ENCODE peak calls at places on chromosomes 6 and 20, in six cellular contexts. One of them, this sample, is unnamed.
A peak's percentile ranks its signal among the peaks of the same experiment; 100 is the strongest.

GRCh38 chr6:76876922-76877553 is 586.3 kb downstream of the HTR1B start:
- DNase-seq in sigmoid colon: no peak
- DNase-seq in prostate gland: peak; percentile 36
- DNase-seq in GM23338: peak; percentile 96
- DNase-seq in breast epithelium: no peak
- DNase-seq in stomach: peak; percentile 54
- DNase-seq in this sample: no peak

GRCh38 chr6:14118444-14118843 is 872 bp downstream of the CD83 start:
- DNase-seq in GM23338: no peak
- DNase-seq in stomach: no peak
- DNase-seq in prostate gland: no peak
- DNase-seq in sigmoid colon: no peak
- DNase-seq in breast epithelium: no peak
- DNase-seq in this sample: no peak

GRCh38 chr6:2931970-2932748 is 29.1 kb upstream of the SERPINB9 start:
- DNase-seq in GM23338: peak; percentile 95
- DNase-seq in breast epithelium: peak; percentile 75
- DNase-seq in prostate gland: peak; percentile 74
- DNase-seq in stomach: peak; percentile 90
- DNase-seq in sigmoid colon: peak; percentile 81
- DNase-seq in this sample: peak; percentile 60

GRCh38 chr6:12602342-12602741 is 114.2 kb upstream of the PHACTR1 start:
- DNase-seq in sigmoid colon: no peak
- DNase-seq in prostate gland: peak; percentile 10
- DNase-seq in breast epithelium: no peak
- DNase-seq in stomach: no peak
- DNase-seq in GM23338: no peak
- DNase-seq in this sample: no peak

GRCh38 chr20:7650081-7650480 is 290.2 kb downstream of the HAO1 start:
- DNase-seq in prostate gland: no peak
- DNase-seq in stomach: no peak
- DNase-seq in GM23338: no peak
- DNase-seq in breast epithelium: no peak
- DNase-seq in sigmoid colon: no peak
- DNase-seq in this sample: no peak

GRCh38 chr6:42460892-42461291 is 9.2 kb upstream of the TRERF1 start:
- DNase-seq in prostate gland: no peak
- DNase-seq in stomach: no peak
- DNase-seq in sigmoid colon: no peak
- DNase-seq in breast epithelium: no peak
- DNase-seq in GM23338: no peak
- DNase-seq in this sample: no peak

GRCh38 chr6:41226752-41227151 is 1.4 kb upstream of the TREML4 start:
- DNase-seq in GM23338: no peak
- DNase-seq in breast epithelium: no peak
- DNase-seq in sigmoid colon: no peak
- DNase-seq in prostate gland: no peak
- DNase-seq in stomach: no peak
- DNase-seq in this sample: no peak

GRCh38 chr6:21022343-21023107 is 488.3 kb downstream of the CDKAL1 start:
- DNase-seq in GM23338: peak; percentile 43
- DNase-seq in stomach: peak; percentile 78
- DNase-seq in sigmoid colon: no peak
- DNase-seq in prostate gland: peak; percentile 30
- DNase-seq in breast epithelium: no peak
- DNase-seq in this sample: no peak

GRCh38 chr6:84512396-84512795 is 252.0 kb downstream of the TBX18 start:
- DNase-seq in breast epithelium: no peak
- DNase-seq in stomach: no peak
- DNase-seq in sigmoid colon: no peak
- DNase-seq in GM23338: no peak
- DNase-seq in prostate gland: no peak
- DNase-seq in this sample: no peak

GRCh38 chr20:51563597-51564332 is 21.2 kb upstream of the NFATC2 start:
- DNase-seq in breast epithelium: no peak
- DNase-seq in sigmoid colon: peak; percentile 86
- DNase-seq in prostate gland: no peak
- DNase-seq in GM23338: peak; percentile 79
- DNase-seq in stomach: peak; percentile 37
- DNase-seq in this sample: no peak

GRCh38 chr6:13392462-13392861 is 64.1 kb upstream of the TBC1D7 start:
- DNase-seq in prostate gland: no peak
- DNase-seq in sigmoid colon: no peak
- DNase-seq in stomach: no peak
- DNase-seq in breast epithelium: no peak
- DNase-seq in GM23338: no peak
- DNase-seq in this sample: no peak

GRCh38 chr6:139027620-139028182 is 844 bp upstream of the ABRACL start:
- DNase-seq in GM23338: peak; percentile 82
- DNase-seq in prostate gland: no peak
- DNase-seq in stomach: peak; percentile 41
- DNase-seq in breast epithelium: no peak
- DNase-seq in sigmoid colon: no peak
- DNase-seq in this sample: no peak

GRCh38 chr6:9481292-9482029 is 933.4 kb downstream of the TFAP2A start:
- DNase-seq in breast epithelium: no peak
- DNase-seq in stomach: no peak
- DNase-seq in GM23338: peak; percentile 32
- DNase-seq in sigmoid colon: no peak
- DNase-seq in prostate gland: no peak
- DNase-seq in this sample: no peak

GRCh38 chr6:56292505-56293181 is 45.3 kb upstream of the COL21A1 start:
- DNase-seq in GM23338: peak; percentile 77
- DNase-seq in prostate gland: no peak
- DNase-seq in stomach: no peak
- DNase-seq in breast epithelium: no peak
- DNase-seq in sigmoid colon: no peak
- DNase-seq in this sample: no peak

GRCh38 chr20:58907481-58908137 is 55.1 kb downstream of the GNAS start:
- DNase-seq in breast epithelium: peak; percentile 93
- DNase-seq in sigmoid colon: peak; percentile 97
- DNase-seq in stomach: peak; percentile 92
- DNase-seq in GM23338: no peak
- DNase-seq in prostate gland: peak; percentile 78
- DNase-seq in this sample: peak; percentile 38

GRCh38 chr6:142408409-142408808 is 106.6 kb downstream of the ADGRG6 start:
- DNase-seq in breast epithelium: no peak
- DNase-seq in sigmoid colon: no peak
- DNase-seq in GM23338: no peak
- DNase-seq in stomach: no peak
- DNase-seq in prostate gland: no peak
- DNase-seq in this sample: no peak

GRCh38 chr20:51362254-51362653 is 180.3 kb downstream of the NFATC2 start:
- DNase-seq in breast epithelium: no peak
- DNase-seq in stomach: no peak
- DNase-seq in sigmoid colon: no peak
- DNase-seq in GM23338: no peak
- DNase-seq in prostate gland: no peak
- DNase-seq in this sample: no peak

GRCh38 chr6:111767752-111768430 is 105.4 kb downstream of the FYN start:
- DNase-seq in prostate gland: no peak
- DNase-seq in GM23338: no peak
- DNase-seq in sigmoid colon: no peak
- DNase-seq in breast epithelium: no peak
- DNase-seq in stomach: no peak
- DNase-seq in this sample: no peak

GRCh38 chr6:124148225-124148624 is 344.6 kb downstream of the NKAIN2 start:
- DNase-seq in sigmoid colon: no peak
- DNase-seq in stomach: no peak
- DNase-seq in prostate gland: no peak
- DNase-seq in GM23338: no peak
- DNase-seq in breast epithelium: no peak
- DNase-seq in this sample: no peak

GRCh38 chr6:153553627-153554026 is 422.5 kb upstream of the RGS17 start:
- DNase-seq in stomach: no peak
- DNase-seq in GM23338: peak; percentile 89
- DNase-seq in prostate gland: no peak
- DNase-seq in breast epithelium: no peak
- DNase-seq in sigmoid colon: no peak
- DNase-seq in this sample: no peak

GRCh38 chr6:48472121-48472520 is 361.1 kb upstream of the PTCHD4 start:
- DNase-seq in breast epithelium: no peak
- DNase-seq in sigmoid colon: no peak
- DNase-seq in prostate gland: no peak
- DNase-seq in stomach: no peak
- DNase-seq in GM23338: no peak
- DNase-seq in this sample: no peak

GRCh38 chr6:146913842-146914562 is 290.2 kb upstream of the STXBP5 start:
- DNase-seq in sigmoid colon: peak; percentile 82
- DNase-seq in prostate gland: peak; percentile 24
- DNase-seq in breast epithelium: peak; percentile 53
- DNase-seq in GM23338: peak; percentile 80
- DNase-seq in stomach: peak; percentile 28
- DNase-seq in this sample: no peak

GRCh38 chr6:11208267-11208666 is 24.2 kb downstream of the NEDD9 start:
- DNase-seq in prostate gland: no peak
- DNase-seq in breast epithelium: no peak
- DNase-seq in sigmoid colon: no peak
- DNase-seq in stomach: no peak
- DNase-seq in GM23338: no peak
- DNase-seq in this sample: no peak

GRCh38 chr6:144919573-144919972 is 634.4 kb downstream of the UTRN start:
- DNase-seq in sigmoid colon: no peak
- DNase-seq in stomach: no peak
- DNase-seq in prostate gland: no peak
- DNase-seq in GM23338: peak; percentile 31
- DNase-seq in breast epithelium: no peak
- DNase-seq in this sample: no peak

GRCh38 chr6:21999012-21999528 is 297.8 kb downstream of the PRL start:
- DNase-seq in prostate gland: no peak
- DNase-seq in GM23338: no peak
- DNase-seq in stomach: no peak
- DNase-seq in breast epithelium: no peak
- DNase-seq in sigmoid colon: no peak
- DNase-seq in this sample: no peak

GRCh38 chr6:114058435-114058834 is 87.5 kb upstream of the HDAC2 start:
- DNase-seq in sigmoid colon: no peak
- DNase-seq in prostate gland: no peak
- DNase-seq in GM23338: no peak
- DNase-seq in stomach: no peak
- DNase-seq in breast epithelium: no peak
- DNase-seq in this sample: no peak

GRCh38 chr6:143160439-143161220 is 99.9 kb downstream of the AIG1 start:
- DNase-seq in GM23338: no peak
- DNase-seq in stomach: no peak
- DNase-seq in breast epithelium: no peak
- DNase-seq in prostate gland: no peak
- DNase-seq in sigmoid colon: no peak
- DNase-seq in this sample: no peak

GRCh38 chr6:84461461-84461860 is 234.0 kb upstream of the CEP162 start:
- DNase-seq in sigmoid colon: no peak
- DNase-seq in breast epithelium: no peak
- DNase-seq in stomach: no peak
- DNase-seq in prostate gland: no peak
- DNase-seq in GM23338: no peak
- DNase-seq in this sample: no peak

GRCh38 chr6:129105035-129105434 is 222.1 kb downstream of the LAMA2 start:
- DNase-seq in breast epithelium: no peak
- DNase-seq in stomach: no peak
- DNase-seq in GM23338: no peak
- DNase-seq in sigmoid colon: no peak
- DNase-seq in prostate gland: no peak
- DNase-seq in this sample: no peak

GRCh38 chr20:2210646-2211556 is 84.9 kb upstream of the TGM3 start:
- DNase-seq in GM23338: peak; percentile 14
- DNase-seq in breast epithelium: no peak
- DNase-seq in stomach: no peak
- DNase-seq in prostate gland: no peak
- DNase-seq in sigmoid colon: no peak
- DNase-seq in this sample: no peak

GRCh38 chr6:16386056-16386455 is 147.7 kb downstream of the GMPR start:
- DNase-seq in GM23338: no peak
- DNase-seq in stomach: no peak
- DNase-seq in sigmoid colon: no peak
- DNase-seq in breast epithelium: no peak
- DNase-seq in prostate gland: no peak
- DNase-seq in this sample: no peak
- TF ChIP-seq POLR2AphosphoS5 in GM23338: no peak
- TF ChIP-seq POLR2AphosphoS5 in stomach: no peak
- TF ChIP-seq POLR2AphosphoS5 in sigmoid colon: no peak
- TF ChIP-seq POLR2AphosphoS5 in breast epithelium: no peak
- TF ChIP-seq POLR2AphosphoS5 in prostate gland: no peak
- TF ChIP-seq POLR2AphosphoS5 in this sample: no peak

GRCh38 chr6:73263570-73263909 is 544 bp upstream of the KHDC1 start:
- DNase-seq in sigmoid colon: no peak
- DNase-seq in GM23338: no peak
- DNase-seq in breast epithelium: no peak
- DNase-seq in stomach: no peak
- DNase-seq in prostate gland: no peak
- DNase-seq in this sample: no peak

GRCh38 chr6:73258721-73259120 is 4.3 kb downstream of the KHDC1 start:
- DNase-seq in stomach: no peak
- DNase-seq in prostate gland: no peak
- DNase-seq in breast epithelium: no peak
- DNase-seq in sigmoid colon: no peak
- DNase-seq in GM23338: peak; percentile 35
- DNase-seq in this sample: no peak

GRCh38 chr6:73264446-73264845 is 1.4 kb upstream of the KHDC1 start:
- DNase-seq in breast epithelium: no peak
- DNase-seq in sigmoid colon: no peak
- DNase-seq in prostate gland: peak; percentile 51
- DNase-seq in stomach: no peak
- DNase-seq in GM23338: no peak
- DNase-seq in this sample: no peak

GRCh38 chr6:73262701-73263569 is at the start of gene KHDC1:
- DNase-seq in prostate gland: peak; percentile 8
- DNase-seq in stomach: peak; percentile 29
- DNase-seq in sigmoid colon: peak; percentile 67
- DNase-seq in GM23338: peak; percentile 83
- DNase-seq in breast epithelium: no peak
- DNase-seq in this sample: peak; percentile 77
- TF ChIP-seq POLR2AphosphoS5 in prostate gland: no peak
- TF ChIP-seq POLR2AphosphoS5 in stomach: no peak
- TF ChIP-seq POLR2AphosphoS5 in sigmoid colon: no peak
- TF ChIP-seq POLR2AphosphoS5 in GM23338: peak; percentile 65
- TF ChIP-seq POLR2AphosphoS5 in breast epithelium: no peak
- TF ChIP-seq POLR2AphosphoS5 in this sample: no peak

DNA sequence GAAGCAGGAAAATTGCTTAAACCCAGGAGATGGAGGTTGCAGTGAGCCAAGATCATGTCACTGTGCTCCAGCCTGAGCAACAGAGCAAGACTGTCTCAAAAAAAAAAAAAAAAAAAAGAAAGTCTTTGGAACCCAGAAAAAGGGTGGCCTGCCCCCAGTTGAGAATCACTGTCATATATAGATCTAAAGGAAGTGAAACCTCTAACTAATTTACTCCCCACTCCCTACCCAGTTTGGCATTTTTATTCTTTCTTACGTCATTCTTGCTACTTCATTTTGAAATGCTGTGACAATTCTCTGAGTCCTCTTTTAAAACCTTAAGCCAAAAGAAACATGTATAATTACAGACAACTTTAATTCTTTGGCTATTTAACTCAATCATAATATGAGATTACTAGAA is 254.8 kb downstream of the CDC5L start:
- DNase-seq in prostate gland: no peak
- DNase-seq in sigmoid colon: no peak
- DNase-seq in breast epithelium: no peak
- DNase-seq in GM23338: no peak
- DNase-seq in stomach: no peak
- DNase-seq in this sample: no peak
- TF ChIP-seq POLR2AphosphoS5 in prostate gland: no peak
- TF ChIP-seq POLR2AphosphoS5 in sigmoid colon: no peak
- TF ChIP-seq POLR2AphosphoS5 in breast epithelium: no peak
- TF ChIP-seq POLR2AphosphoS5 in GM23338: no peak
- TF ChIP-seq POLR2AphosphoS5 in stomach: no peak
- TF ChIP-seq POLR2AphosphoS5 in this sample: no peak

GRCh38 chr6:166563805-166564204 is 22.7 kb downstream of the RAMACL start:
- DNase-seq in GM23338: no peak
- DNase-seq in breast epithelium: no peak
- DNase-seq in stomach: no peak
- DNase-seq in sigmoid colon: no peak
- DNase-seq in prostate gland: no peak
- DNase-seq in this sample: no peak
- TF ChIP-seq POLR2AphosphoS5 in GM23338: no peak
- TF ChIP-seq POLR2AphosphoS5 in breast epithelium: no peak
- TF ChIP-seq POLR2AphosphoS5 in stomach: no peak
- TF ChIP-seq POLR2AphosphoS5 in sigmoid colon: no peak
- TF ChIP-seq POLR2AphosphoS5 in prostate gland: no peak
- TF ChIP-seq POLR2AphosphoS5 in this sample: no peak

This sample was measured in GM12892.